ENCODE peak calls at places on chromosomes 12 and 14, in four cellular contexts. One of them, this sample, is unnamed.

GRCh38 chr12:32603858-32604257 is 75.2 kb upstream of the DNM1L start:
- DNase-seq in cardiac fibroblast: peak
- DNase-seq in fibroblast of lung: peak
- DNase-seq in Panc1: no peak
- DNase-seq in this sample: peak

GRCh38 chr12:44774815-44775411 is 101.2 kb downstream of the NELL2 start:
- DNase-seq in fibroblast of lung: no peak
- DNase-seq in cardiac fibroblast: peak
- DNase-seq in Panc1: peak
- DNase-seq in this sample: no peak

GRCh38 chr12:121536929-121537813 is 43.7 kb downstream of the KDM2B start:
- DNase-seq in fibroblast of lung: peak
- DNase-seq in Panc1: no peak
- DNase-seq in cardiac fibroblast: peak
- DNase-seq in this sample: peak

GRCh38 chr14:77682158-77682553 is 25.7 kb downstream of the ALKBH1 start:
- DNase-seq in fibroblast of lung: peak
- DNase-seq in cardiac fibroblast: peak
- DNase-seq in Panc1: no peak
- DNase-seq in this sample: no peak

GRCh38 chr14:95619785-95620417 is 66.3 kb upstream of the TCL1B start:
- DNase-seq in Panc1: no peak
- DNase-seq in cardiac fibroblast: no peak
- DNase-seq in fibroblast of lung: no peak
- DNase-seq in this sample: no peak

GRCh38 chr12:3168775-3169221 is 91.6 kb downstream of the TSPAN9 start:
- DNase-seq in fibroblast of lung: peak
- DNase-seq in Panc1: peak
- DNase-seq in cardiac fibroblast: peak
- DNase-seq in this sample: peak

GRCh38 chr12:10688042-10688441 is 14.2 kb upstream of the STYK1 start:
- DNase-seq in Panc1: no peak
- DNase-seq in fibroblast of lung: no peak
- DNase-seq in cardiac fibroblast: no peak
- DNase-seq in this sample: no peak

GRCh38 chr14:62329427-62329826 is 567.2 kb downstream of the SNAPC1 start:
- DNase-seq in cardiac fibroblast: peak
- DNase-seq in fibroblast of lung: peak
- DNase-seq in Panc1: no peak
- DNase-seq in this sample: no peak

GRCh38 chr14:24312736-24313507 is 1.6 kb downstream of the LTB4R start:
- DNase-seq in cardiac fibroblast: peak
- DNase-seq in Panc1: no peak
- DNase-seq in fibroblast of lung: peak
- DNase-seq in this sample: no peak

GRCh38 chr12:130227641-130228040 is 65.4 kb downstream of the FZD10 start:
- DNase-seq in cardiac fibroblast: no peak
- DNase-seq in Panc1: no peak
- DNase-seq in fibroblast of lung: no peak
- DNase-seq in this sample: no peak

GRCh38 chr14:77098470-77099353 is 654 bp downstream of the CIPC start:
- DNase-seq in cardiac fibroblast: no peak
- DNase-seq in Panc1: no peak
- DNase-seq in fibroblast of lung: no peak
- DNase-seq in this sample: no peak

GRCh38 chr14:74663884-74664283 is 49.0 kb downstream of the AREL1 start:
- DNase-seq in fibroblast of lung: no peak
- DNase-seq in cardiac fibroblast: peak
- DNase-seq in Panc1: no peak
- DNase-seq in this sample: no peak

GRCh38 chr14:105324080-105324778 is 9.7 kb downstream of the PACS2 start:
- DNase-seq in cardiac fibroblast: peak
- DNase-seq in fibroblast of lung: no peak
- DNase-seq in Panc1: no peak
- DNase-seq in this sample: no peak

GRCh38 chr12:108846320-108846719 is 11.1 kb downstream of the SSH1 start:
- DNase-seq in fibroblast of lung: no peak
- DNase-seq in cardiac fibroblast: peak
- DNase-seq in Panc1: no peak
- DNase-seq in this sample: no peak

GRCh38 chr14:100120522-100121269 is 38.7 kb downstream of the DEGS2 start:
- DNase-seq in cardiac fibroblast: no peak
- DNase-seq in fibroblast of lung: no peak
- DNase-seq in Panc1: no peak
- DNase-seq in this sample: no peak

GRCh38 chr14:100123618-100124017 is 35.8 kb downstream of the DEGS2 start:
- DNase-seq in Panc1: no peak
- DNase-seq in fibroblast of lung: no peak
- DNase-seq in cardiac fibroblast: no peak
- DNase-seq in this sample: no peak

GRCh38 chr14:100124551-100125088 is 34.8 kb downstream of the DEGS2 start:
- DNase-seq in fibroblast of lung: no peak
- DNase-seq in cardiac fibroblast: no peak
- DNase-seq in Panc1: no peak
- DNase-seq in this sample: no peak

GRCh38 chr14:100121643-100122480 is 37.6 kb downstream of the DEGS2 start:
- DNase-seq in Panc1: no peak
- DNase-seq in fibroblast of lung: no peak
- DNase-seq in cardiac fibroblast: no peak
- DNase-seq in this sample: no peak

DNA sequence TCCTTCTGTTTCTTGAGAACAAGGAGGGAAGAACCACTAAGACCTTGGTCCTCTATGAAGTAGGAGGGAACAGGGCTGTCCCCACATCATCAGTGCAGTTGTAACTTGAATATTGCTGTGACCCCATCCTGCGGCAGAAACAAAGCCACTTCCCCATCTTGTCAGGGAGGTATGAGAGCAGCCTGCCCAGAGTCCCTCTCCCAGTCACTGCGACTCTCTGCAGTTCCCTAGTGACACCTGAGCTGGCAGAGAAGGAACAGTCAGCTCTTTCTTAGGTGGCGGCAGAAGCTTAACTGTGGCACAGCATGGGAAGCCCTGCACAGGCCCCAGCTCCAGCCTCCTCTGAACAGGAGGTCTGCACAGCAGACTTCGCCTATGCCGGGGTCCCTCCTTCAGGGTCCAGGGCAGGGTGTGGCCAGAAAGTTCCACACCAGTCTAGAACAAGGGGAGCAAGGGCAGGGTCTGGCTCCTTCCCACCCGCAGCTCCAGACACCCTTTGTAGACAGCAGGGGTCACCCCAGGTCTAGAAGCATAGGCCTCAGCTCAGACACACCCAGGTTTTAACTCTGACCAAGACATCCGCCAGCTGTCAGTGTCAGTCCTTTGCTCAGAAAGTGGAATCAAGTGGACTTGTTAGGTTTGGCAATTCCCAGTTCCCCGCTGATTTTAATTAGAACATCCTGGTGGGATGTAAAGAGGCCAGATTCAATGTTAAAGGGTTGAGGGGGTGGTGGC is 36.8 kb downstream of the DEGS2 start:
- DNase-seq in Panc1: no peak
- DNase-seq in cardiac fibroblast: no peak
- DNase-seq in fibroblast of lung: peak
- DNase-seq in this sample: no peak
- TF ChIP-seq CTCF in Panc1: no peak
- TF ChIP-seq CTCF in cardiac fibroblast: no peak
- TF ChIP-seq CTCF in fibroblast of lung: no peak
- TF ChIP-seq CTCF in this sample: no peak

GRCh38 chr14:46582826-46583225 is 68.8 kb downstream of the RPL10L start:
- DNase-seq in cardiac fibroblast: no peak
- DNase-seq in Panc1: no peak
- DNase-seq in fibroblast of lung: no peak
- DNase-seq in this sample: no peak

GRCh38 chr14:46580941-46581671 is 70.5 kb downstream of the RPL10L start:
- DNase-seq in Panc1: no peak
- DNase-seq in fibroblast of lung: peak
- DNase-seq in cardiac fibroblast: peak
- DNase-seq in this sample: no peak
- TF ChIP-seq CTCF in Panc1: peak
- TF ChIP-seq CTCF in fibroblast of lung: peak
- TF ChIP-seq CTCF in cardiac fibroblast: peak
- TF ChIP-seq CTCF in this sample: no peak

GRCh38 chr12:96063046-96063445 is 27.7 kb upstream of the LTA4H start:
- DNase-seq in fibroblast of lung: peak
- DNase-seq in cardiac fibroblast: peak
- DNase-seq in Panc1: no peak
- DNase-seq in this sample: no peak
- TF ChIP-seq CTCF in fibroblast of lung: no peak
- TF ChIP-seq CTCF in cardiac fibroblast: peak
- TF ChIP-seq CTCF in Panc1: peak
- TF ChIP-seq CTCF in this sample: no peak

GRCh38 chr14:20989464-20989786 is 355 bp upstream of the METTL17 start:
- DNase-seq in fibroblast of lung: no peak
- DNase-seq in Panc1: no peak
- DNase-seq in cardiac fibroblast: no peak
- DNase-seq in this sample: no peak

GRCh38 chr14:20986811-20987210 is 3.0 kb upstream of the METTL17 start:
- DNase-seq in fibroblast of lung: peak
- DNase-seq in cardiac fibroblast: peak
- DNase-seq in Panc1: peak
- DNase-seq in this sample: peak

GRCh38 chr14:20988717-20989116 is 1.1 kb upstream of the METTL17 start:
- DNase-seq in Panc1: no peak
- DNase-seq in fibroblast of lung: no peak
- DNase-seq in cardiac fibroblast: no peak
- DNase-seq in this sample: no peak

DNA sequence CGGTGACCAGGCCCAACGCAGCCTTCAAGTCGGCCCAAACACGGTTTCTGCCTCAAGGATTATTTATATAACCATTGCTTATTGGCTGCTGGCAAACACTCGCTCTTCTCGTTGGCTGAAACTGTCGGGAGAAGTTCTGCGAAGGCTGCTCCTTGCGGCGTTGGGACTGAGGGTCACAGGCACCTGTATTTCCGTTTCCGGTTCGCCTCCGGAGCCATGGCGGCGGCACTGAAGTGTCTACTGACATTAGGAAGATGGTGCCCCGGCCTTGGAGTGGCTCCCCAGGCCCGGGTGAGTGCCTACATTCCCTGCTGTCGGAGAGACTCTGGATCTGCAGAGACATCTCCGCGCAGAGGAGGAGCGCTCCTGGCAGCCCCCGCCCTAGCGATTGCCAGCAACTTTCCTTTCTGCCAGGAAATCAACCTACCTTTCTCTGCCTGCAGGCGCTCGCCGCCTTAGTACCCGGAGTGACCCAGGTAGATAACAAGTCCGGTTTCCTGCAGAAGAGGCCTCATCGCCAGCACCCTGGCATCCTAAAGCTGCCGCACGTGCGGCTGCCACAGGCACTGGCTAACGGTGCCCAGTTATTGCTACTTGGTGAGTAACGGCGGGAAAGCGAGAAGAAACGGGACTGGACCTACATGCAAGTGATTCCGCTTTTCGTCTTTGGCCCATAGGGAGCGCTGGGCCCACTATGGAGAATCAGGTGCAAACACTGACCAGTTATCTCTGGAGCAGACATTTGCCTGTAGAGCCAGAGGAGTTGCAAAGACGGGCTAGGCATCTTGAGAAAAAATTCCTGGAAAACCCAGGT is at the start of gene METTL17:
- DNase-seq in Panc1: peak
- DNase-seq in cardiac fibroblast: peak
- DNase-seq in fibroblast of lung: peak
- DNase-seq in this sample: peak
- TF ChIP-seq CTCF in Panc1: peak
- TF ChIP-seq CTCF in cardiac fibroblast: peak
- TF ChIP-seq CTCF in fibroblast of lung: peak
- TF ChIP-seq CTCF in this sample: peak

DNA sequence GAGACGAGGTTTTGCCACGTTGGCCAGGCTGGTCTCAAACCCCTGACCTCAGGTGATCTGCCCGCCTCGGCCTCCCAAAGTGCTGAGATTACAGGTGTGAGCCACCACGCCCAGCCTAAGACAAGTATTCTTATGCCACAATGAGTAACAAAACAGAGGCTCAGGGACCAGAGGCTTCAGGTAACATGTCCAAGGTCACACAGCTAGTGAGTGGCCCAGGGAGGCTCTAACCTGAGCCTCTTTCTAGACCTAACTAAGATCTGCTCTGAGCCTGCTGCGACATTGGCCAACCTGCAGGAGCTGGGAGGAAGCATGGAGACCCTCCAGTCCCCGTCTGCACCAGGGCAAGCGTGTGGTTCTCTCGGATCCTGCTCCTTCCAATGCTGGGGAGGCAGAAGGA is 77.9 kb downstream of the FOXN3 start:
- DNase-seq in fibroblast of lung: no peak
- DNase-seq in Panc1: no peak
- DNase-seq in cardiac fibroblast: no peak
- DNase-seq in this sample: no peak
- TF ChIP-seq CTCF in fibroblast of lung: no peak
- TF ChIP-seq CTCF in Panc1: no peak
- TF ChIP-seq CTCF in cardiac fibroblast: no peak
- TF ChIP-seq CTCF in this sample: no peak